ENCODE peak calls at places on chromosomes 7 and 10, in seven cellular contexts. A is right cardiac atrium; Z is effector memory CD4-positive, alpha-beta T cell; X is CD8-positive, alpha-beta memory T cell; V is astrocyte; O is left ventricle myocardium inferior; J is upper lobe of right lung. C is an unnamed sample. For H3K4me1, the result is how much of the 10 kb centered on the place peaks cover.

GRCh38 chr7:97731736-97732370 is at the start of gene TAC1:
- DNase-seq in A (no peak), Z (no peak), X (no peak), V (peak), O (no peak), J (no peak), C (no peak)

GRCh38 chr10:61554925-61555324 is 101.7 kb upstream of the TMEM26 start:
- DNase-seq in A (no peak), Z (no peak), X (no peak), V (no peak), O (no peak), J (no peak), C (no peak)

GRCh38 chr10:87761892-87762291 is 56.1 kb downstream of the ATAD1 start:
- DNase-seq in A (no peak), Z (no peak), X (no peak), V (peak), O (no peak), J (no peak), C (no peak)

GRCh38 chr7:135853008-135853407 is 104.4 kb upstream of the FAM180A start:
- DNase-seq in A (no peak), Z (no peak), X (no peak), V (no peak), O (no peak), J (no peak), C (no peak)

GRCh38 chr10:78313636-78314035 is 280.0 kb downstream of the RPS24 start:
- DNase-seq in A (no peak), Z (no peak), X (no peak), V (no peak), O (no peak), J (no peak), C (no peak)

GRCh38 chr7:22147113-22147512 is 201.4 kb upstream of the CDCA7L start:
- DNase-seq in A (no peak), Z (no peak), X (no peak), V (no peak), O (no peak), J (no peak), C (no peak)

GRCh38 chr10:36450385-36450784 is 675.0 kb upstream of the ANKRD30A start:
- DNase-seq in A (peak), Z (no peak), X (no peak), V (peak), O (peak), J (no peak), C (no peak)

GRCh38 chr10:128709975-128710794 is 584.0 kb upstream of the MKI67 start:
- DNase-seq in A (no peak), Z (no peak), X (no peak), V (no peak), O (no peak), J (no peak), C (no peak)

GRCh38 chr7:136134503-136134902 is 157.3 kb upstream of the MTPN start:
- DNase-seq in A (no peak), Z (no peak), X (no peak), V (peak), O (no peak), J (no peak), C (no peak)

GRCh38 chr10:119461380-119461779 is 81.1 kb downstream of the RGS10 start:
- DNase-seq in A (no peak), Z (no peak), X (no peak), V (no peak), O (no peak), J (no peak), C (no peak)

GRCh38 chr7:48140001-48140681 is 31.1 kb upstream of the ABCA13 start:
- DNase-seq in A (no peak), Z (no peak), X (no peak), V (no peak), O (no peak), J (no peak), C (no peak)

GRCh38 chr10:87816842-87817178 is 1.2 kb downstream of the ATAD1 start:
- DNase-seq in A (no peak), Z (no peak), X (no peak), V (no peak), O (no peak), J (no peak), C (no peak)

GRCh38 chr10:8063935-8064334 is 9.4 kb downstream of the GATA3 start:
- DNase-seq in A (no peak), Z (no peak), X (no peak), V (no peak), O (no peak), J (no peak), C (no peak)

GRCh38 chr10:102399217-102400021 is 3.9 kb downstream of the NFKB2 start:
- DNase-seq in A (peak), Z (peak), X (peak), V (peak), O (peak), J (peak), C (peak)

GRCh38 chr10:114163062-114163861 is 10.7 kb downstream of the CCDC186 start:
- DNase-seq in A (no peak), Z (no peak), X (no peak), V (peak), O (no peak), J (no peak), C (no peak)

GRCh38 chr7:141232286-141233051 is 158.6 kb downstream of the TMEM178B start:
- DNase-seq in A (no peak), Z (no peak), X (no peak), V (no peak), O (no peak), J (no peak), C (no peak)

GRCh38 chr10:124722812-124723783 is 21.1 kb downstream of the FAM53B start:
- DNase-seq in A (peak), Z (peak), X (peak), V (no peak), O (peak), J (peak), C (no peak)

GRCh38 chr7:133039614-133040013 is 42.3 kb downstream of the CHCHD3 start:
- DNase-seq in A (no peak), Z (no peak), X (no peak), V (no peak), O (no peak), J (no peak), C (no peak)

GRCh38 chr7:106824458-106824857 is 40.6 kb upstream of the PIK3CG start:
- DNase-seq in A (no peak), Z (no peak), X (no peak), V (peak), O (no peak), J (no peak), C (no peak)

GRCh38 chr10:85280014-85280413 is 951.6 kb downstream of the CCSER2 start:
- DNase-seq in A (no peak), Z (no peak), X (no peak), V (no peak), O (no peak), J (peak), C (no peak)

GRCh38 chr7:18570890-18571478 is 75.4 kb downstream of the HDAC9 start:
- DNase-seq in A (no peak), Z (no peak), X (no peak), V (peak), O (no peak), J (no peak), C (no peak)

GRCh38 chr7:149770728-149771127 is 2.7 kb downstream of the ZNF467 start:
- DNase-seq in A (peak), Z (no peak), X (no peak), V (no peak), O (no peak), J (no peak), C (no peak)

GRCh38 chr10:104037261-104037951 is 48.3 kb downstream of the COL17A1 start:
- DNase-seq in A (no peak), Z (no peak), X (no peak), V (no peak), O (no peak), J (peak), C (no peak)

GRCh38 chr10:95742529-95742884 is 13.5 kb upstream of the ENTPD1 start:
- DNase-seq in A (no peak), Z (no peak), X (no peak), V (peak), O (no peak), J (no peak), C (no peak)

DNA sequence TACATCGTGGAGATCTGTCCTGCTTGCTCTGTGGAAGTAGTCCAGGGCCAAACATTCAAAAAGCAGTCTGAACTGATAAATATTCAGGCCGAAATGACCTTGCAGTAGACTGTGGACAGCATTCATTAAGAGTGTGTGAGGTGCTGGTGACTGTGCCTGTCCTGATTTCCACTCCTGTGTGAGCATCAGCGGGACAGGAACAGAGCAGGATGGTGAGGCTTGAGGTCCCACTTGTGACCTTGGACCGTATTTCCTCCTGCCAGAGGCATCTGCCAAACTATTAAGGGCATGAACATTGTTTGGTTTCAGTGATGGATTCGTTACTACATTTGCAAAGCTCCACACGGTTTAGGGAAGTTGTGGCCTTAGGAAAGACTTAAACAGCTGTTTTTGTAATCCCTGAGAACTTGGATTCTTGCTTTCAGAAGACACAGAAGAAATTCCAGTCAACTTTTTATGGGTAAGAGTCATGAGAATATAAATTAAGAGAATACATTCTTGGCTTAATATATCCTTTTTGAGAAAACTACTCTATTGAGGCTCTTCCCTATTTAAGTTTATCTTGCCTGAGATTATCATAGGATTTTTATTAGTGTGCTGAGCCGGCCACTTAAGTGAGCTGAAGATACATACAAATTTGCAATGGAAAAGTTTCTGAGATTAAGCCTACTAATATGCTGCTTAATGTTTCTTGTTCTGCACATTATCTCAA is 32.9 kb downstream of the CCNY start:
- DNase-seq in A (no peak), Z (no peak), X (no peak), V (no peak), O (no peak), J (no peak), C (no peak)
- H3K4me1 ChIP-seq in A (under half), Z (under half), X (under half), V (under half), O (half or more), J (under half), C (under half)

DNA sequence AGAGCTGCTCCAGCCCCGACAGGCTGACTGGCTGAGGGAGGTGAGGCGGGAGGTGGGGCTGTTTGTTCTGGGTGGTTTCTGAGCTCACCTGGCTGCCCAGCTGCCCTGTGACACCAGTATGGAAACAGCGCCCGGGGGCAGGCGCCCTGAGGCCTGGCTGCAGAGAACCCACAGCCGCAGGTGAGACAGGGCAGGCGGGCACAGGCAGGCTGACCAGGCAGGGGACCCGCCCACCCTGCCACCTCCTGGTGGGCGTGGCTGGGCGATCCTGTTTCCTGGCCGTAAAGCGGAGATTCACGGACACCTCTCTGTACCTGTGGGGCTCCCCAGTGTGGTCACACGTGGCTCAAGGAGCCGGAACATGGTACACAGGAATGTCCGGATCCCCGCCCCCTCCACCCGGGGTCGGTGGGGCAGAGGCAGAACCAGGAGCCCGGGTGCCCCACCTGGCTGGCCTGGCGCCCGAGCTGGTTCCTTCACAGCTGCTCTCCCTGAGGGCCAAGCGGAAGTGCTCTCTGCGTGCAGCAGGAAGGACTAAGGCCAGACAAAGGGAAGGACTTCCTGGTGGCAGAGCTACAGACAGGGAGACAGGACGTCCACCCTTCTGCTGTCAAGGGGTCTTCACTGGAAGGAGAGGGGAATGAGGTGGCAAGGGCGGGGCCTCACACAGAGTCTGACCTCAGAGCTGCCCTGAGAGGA is 3.9 kb downstream of the MICALL2 start:
- DNase-seq in A (peak), Z (no peak), X (no peak), V (no peak), O (no peak), J (peak), C (no peak)
- H3K4me3 ChIP-seq in A (no peak), Z (no peak), X (no peak), V (no peak), O (peak), J (peak), C (no peak)

GRCh38 chr7:76077435-76077834 is 29.5 kb downstream of the MDH2 start:
- DNase-seq in A (no peak), Z (no peak), X (no peak), V (peak), O (no peak), J (no peak), C (no peak)
- H3K27ac ChIP-seq in A (no peak), Z (no peak), X (no peak), V (no peak), O (no peak), J (no peak), C (no peak)

GRCh38 chr10:71067098-71067760 is 145.1 kb upstream of the UNC5B start:
- DNase-seq in A (no peak), Z (no peak), X (no peak), V (no peak), O (no peak), J (no peak), C (no peak)

GRCh38 chr10:71066600-71066999 is 145.8 kb upstream of the UNC5B start:
- DNase-seq in A (no peak), Z (no peak), X (no peak), V (no peak), O (no peak), J (no peak), C (no peak)

GRCh38 chr10:71063431-71063830 is 148.9 kb upstream of the UNC5B start:
- DNase-seq in A (no peak), Z (no peak), X (no peak), V (no peak), O (no peak), J (no peak), C (no peak)

GRCh38 chr10:71064413-71065118 is 147.8 kb upstream of the UNC5B start:
- DNase-seq in A (no peak), Z (no peak), X (no peak), V (peak), O (peak), J (no peak), C (no peak)

DNA sequence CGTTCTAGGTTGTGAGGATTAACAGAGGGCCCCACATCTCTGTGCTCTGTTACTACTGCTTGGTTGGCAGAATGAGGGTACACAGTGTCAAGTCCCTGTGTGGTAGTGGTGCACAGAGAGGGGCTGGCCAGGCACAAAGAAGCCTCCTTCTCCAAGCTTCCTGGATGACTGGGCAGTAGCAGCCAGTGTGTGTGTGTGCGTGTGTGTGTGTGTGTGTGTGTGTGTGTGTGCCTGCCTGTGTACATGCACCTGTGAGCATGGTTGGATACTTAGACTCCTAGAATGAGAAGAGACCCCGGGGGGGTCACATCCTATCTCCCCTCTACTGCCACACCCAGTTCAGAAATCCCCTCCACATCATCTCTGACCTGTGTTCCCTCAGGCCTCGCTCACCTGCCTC is 146.7 kb upstream of the UNC5B start:
- DNase-seq in A (no peak), Z (no peak), X (no peak), V (no peak), O (no peak), J (no peak), C (no peak)
- H3K4me1 ChIP-seq in A (under half), Z (under half), X (under half), V (under half), O (half or more), J (under half), C (under half)

GRCh38 chr7:41886906-41887311 is 184.0 kb upstream of the INHBA start:
- DNase-seq in A (peak), Z (no peak), X (no peak), V (peak), O (peak), J (no peak), C (no peak)

GRCh38 chr7:41887446-41887845 is 184.6 kb upstream of the INHBA start:
- DNase-seq in A (no peak), Z (no peak), X (no peak), V (no peak), O (no peak), J (no peak), C (no peak)

GRCh38 chr7:41885078-41885477 is 182.2 kb upstream of the INHBA start:
- DNase-seq in A (no peak), Z (no peak), X (no peak), V (peak), O (no peak), J (no peak), C (no peak)

GRCh38 chr7:41885748-41886147 is 182.9 kb upstream of the INHBA start:
- DNase-seq in A (no peak), Z (no peak), X (no peak), V (no peak), O (no peak), J (no peak), C (no peak)

DNA sequence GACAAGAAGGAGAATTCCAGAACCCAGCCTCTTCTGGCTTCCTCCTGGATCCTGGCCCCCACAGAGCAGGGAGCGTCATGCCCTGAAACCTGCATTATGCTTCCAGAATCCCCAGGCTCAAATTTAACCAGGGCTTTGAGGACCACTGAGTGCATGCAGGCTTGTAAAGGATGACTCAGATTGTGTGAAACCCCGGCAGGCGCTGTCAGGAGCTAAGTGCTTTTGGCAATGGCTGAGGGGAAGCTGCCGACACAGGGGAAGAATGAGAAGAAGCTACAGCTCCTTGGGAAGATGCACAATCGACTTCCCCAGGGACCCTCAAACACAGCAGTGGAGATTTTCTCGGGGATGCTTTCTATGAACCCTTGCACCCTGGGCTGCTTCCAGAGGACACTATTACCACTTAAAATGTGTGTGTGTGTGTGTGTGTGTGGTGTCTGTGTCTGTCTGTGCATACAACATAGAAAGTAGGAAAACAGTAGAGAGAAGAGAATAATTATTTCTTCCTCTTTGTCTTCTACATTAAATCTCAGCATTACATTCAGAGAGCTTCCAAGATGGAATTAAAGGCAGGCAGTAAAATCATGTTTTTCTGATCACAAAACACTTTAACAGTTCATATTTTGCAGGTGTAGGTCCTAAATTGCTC is 183.5 kb upstream of the INHBA start:
- DNase-seq in A (peak), Z (no peak), X (no peak), V (peak), O (peak), J (no peak), C (no peak)
- H3K4me3 ChIP-seq in A (no peak), Z (no peak), X (no peak), V (no peak), O (no peak), J (no peak), C (no peak)

C was measured in CD8-positive, alpha-beta T cell.